ENCODE peak calls at places on chromosomes 13 and 19, in seven cellular contexts. C is right lobe of liver, O is BJ, F is IMR-90, Q is right atrium auricular region, P is NT2/D1, K is AG10803. Y is an unnamed sample.

GRCh38 chr19:33302175-33302973 is at the start of gene CEBPA:
- DNase-seq in C (peak), O (no peak), F (peak), Q (no peak), P (peak), K (peak), Y (peak)

GRCh38 chr13:39879286-39880035 is 224.0 kb downstream of the COG6 start:
- DNase-seq in C (no peak), O (no peak), F (no peak), Q (no peak), P (no peak), K (no peak), Y (no peak)

GRCh38 chr13:95896302-95896701 is 156.9 kb downstream of the UGGT2 start:
- DNase-seq in C (no peak), O (no peak), F (peak), Q (no peak), P (no peak), K (no peak), Y (no peak)

GRCh38 chr19:58479303-58479702 is 3.2 kb downstream of the ZNF446 start:
- DNase-seq in C (no peak), O (no peak), F (no peak), Q (no peak), P (no peak), K (no peak), Y (no peak)

GRCh38 chr13:44498969-44499368 is 77.2 kb downstream of the TSC22D1 start:
- DNase-seq in C (no peak), O (no peak), F (no peak), Q (no peak), P (no peak), K (peak), Y (no peak)

GRCh38 chr13:59452189-59452588 is 711.5 kb downstream of the DIAPH3 start:
- DNase-seq in C (no peak), O (no peak), F (no peak), Q (no peak), P (no peak), K (no peak), Y (no peak)

GRCh38 chr13:21997726-21998125 is 326.9 kb downstream of the FGF9 start:
- DNase-seq in C (no peak), O (no peak), F (no peak), Q (peak), P (no peak), K (no peak), Y (no peak)

GRCh38 chr19:8158411-8159074 is 9.2 kb upstream of the FBN3 start:
- DNase-seq in C (no peak), O (no peak), F (peak), Q (peak), P (peak), K (peak), Y (no peak)

GRCh38 chr19:58212336-58213074 is 16.2 kb upstream of the ZNF544 start:
- DNase-seq in C (no peak), O (no peak), F (no peak), Q (no peak), P (no peak), K (no peak), Y (no peak)

GRCh38 chr13:48728876-48729275 is 75.1 kb downstream of the CYSLTR2 start:
- DNase-seq in C (no peak), O (no peak), F (no peak), Q (no peak), P (no peak), K (no peak), Y (no peak)

GRCh38 chr13:92974905-92975429 is 251.6 kb upstream of the GPC6 start:
- DNase-seq in C (no peak), O (no peak), F (no peak), Q (no peak), P (no peak), K (no peak), Y (no peak)

GRCh38 chr19:13689050-13689449 is 75.3 kb upstream of the MRI1 start:
- DNase-seq in C (no peak), O (no peak), F (peak), Q (no peak), P (peak), K (peak), Y (no peak)

GRCh38 chr13:36297259-36297599 is 385 bp downstream of the CCDC169 start:
- DNase-seq in C (no peak), O (no peak), F (peak), Q (no peak), P (no peak), K (peak), Y (no peak)

GRCh38 chr19:2848625-2849024 is 7.3 kb downstream of the ZNF555 start:
- DNase-seq in C (no peak), O (peak), F (peak), Q (no peak), P (no peak), K (peak), Y (no peak)

GRCh38 chr13:113927661-113928581 is 46.0 kb downstream of the C13orf46 start:
- DNase-seq in C (no peak), O (peak), F (peak), Q (no peak), P (no peak), K (peak), Y (peak)

GRCh38 chr19:48168689-48169088 is 1.5 kb downstream of the LIG1 start:
- DNase-seq in C (no peak), O (no peak), F (no peak), Q (no peak), P (no peak), K (no peak), Y (no peak)

GRCh38 chr13:53781941-53782340 is 753.3 kb downstream of the OLFM4 start:
- DNase-seq in C (no peak), O (no peak), F (no peak), Q (no peak), P (no peak), K (no peak), Y (no peak)

GRCh38 chr13:104737713-104738112 is 1671.5 kb upstream of the SLC10A2 start:
- DNase-seq in C (no peak), O (no peak), F (no peak), Q (no peak), P (no peak), K (no peak), Y (no peak)

GRCh38 chr13:105732946-105733529 is 802.4 kb downstream of the EFNB2 start:
- DNase-seq in C (no peak), O (no peak), F (no peak), Q (no peak), P (no peak), K (no peak), Y (no peak)

GRCh38 chr19:49654581-49654980 is 11.1 kb downstream of the IRF3 start:
- DNase-seq in C (no peak), O (no peak), F (no peak), Q (no peak), P (no peak), K (no peak), Y (no peak)

GRCh38 chr13:98308525-98308911 is 131.4 kb upstream of the RNF113B start:
- DNase-seq in C (no peak), O (no peak), F (no peak), Q (no peak), P (no peak), K (no peak), Y (no peak)

GRCh38 chr13:105278797-105279425 is 1256.6 kb downstream of the EFNB2 start:
- DNase-seq in C (no peak), O (no peak), F (no peak), Q (no peak), P (peak), K (no peak), Y (no peak)

GRCh38 chr19:16702123-16702522 is 17.5 kb upstream of the NWD1 start:
- DNase-seq in C (peak), O (peak), F (peak), Q (peak), P (no peak), K (peak), Y (no peak)

GRCh38 chr13:46317120-46317519 is 69.9 kb downstream of the RUBCNL start:
- DNase-seq in C (no peak), O (no peak), F (no peak), Q (no peak), P (no peak), K (peak), Y (no peak)

GRCh38 chr13:41428155-41428554 is 29.2 kb upstream of the RGCC start:
- DNase-seq in C (no peak), O (no peak), F (no peak), Q (no peak), P (no peak), K (no peak), Y (no peak)

GRCh38 chr13:41426047-41426446 is 31.3 kb upstream of the RGCC start:
- DNase-seq in C (no peak), O (no peak), F (no peak), Q (no peak), P (no peak), K (no peak), Y (no peak)

GRCh38 chr13:41427700-41428099 is 29.6 kb upstream of the RGCC start:
- DNase-seq in C (no peak), O (no peak), F (no peak), Q (no peak), P (no peak), K (no peak), Y (no peak)
- H3K4me3 ChIP-seq in C (no peak), O (peak), F (no peak), Q (peak), P (no peak), K (peak), Y (peak)

DNA sequence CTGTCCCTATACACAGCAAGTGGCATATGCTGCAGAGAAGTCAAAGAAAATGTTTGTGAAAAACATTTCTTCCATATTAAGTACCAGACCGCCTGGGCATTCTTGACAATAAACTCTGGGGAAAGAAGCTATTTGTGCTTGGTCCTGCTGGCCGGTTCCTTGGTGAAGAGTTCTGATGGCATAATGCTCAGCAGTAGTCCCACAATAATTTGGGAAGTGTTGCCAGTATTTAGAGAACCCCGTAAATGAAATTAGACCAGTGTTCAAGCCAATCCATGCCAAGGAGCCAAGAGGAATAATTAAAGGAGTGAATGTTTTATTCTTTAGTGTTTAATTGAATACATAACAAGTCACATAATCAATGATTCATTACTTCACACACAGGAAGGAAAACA is 6.3 kb downstream of the KCTD12 start:
- DNase-seq in C (no peak), O (no peak), F (no peak), Q (no peak), P (no peak), K (no peak), Y (no peak)
- H3K4me3 ChIP-seq in C (no peak), O (no peak), F (no peak), Q (no peak), P (no peak), K (peak), Y (no peak)

GRCh38 chr19:44646049-44646416 is 2.3 kb downstream of the PVR start:
- DNase-seq in C (no peak), O (no peak), F (no peak), Q (no peak), P (no peak), K (no peak), Y (no peak)
- H3K4me3 ChIP-seq in C (peak), O (no peak), F (no peak), Q (no peak), P (no peak), K (no peak), Y (no peak)

GRCh38 chr19:37551123-37551993 is 43.2 kb downstream of the ZNF571 start:
- DNase-seq in C (peak), O (peak), F (peak), Q (no peak), P (peak), K (peak), Y (no peak)
- H3K4me3 ChIP-seq in C (no peak), O (peak), F (peak), Q (peak), P (peak), K (peak), Y (peak)

DNA sequence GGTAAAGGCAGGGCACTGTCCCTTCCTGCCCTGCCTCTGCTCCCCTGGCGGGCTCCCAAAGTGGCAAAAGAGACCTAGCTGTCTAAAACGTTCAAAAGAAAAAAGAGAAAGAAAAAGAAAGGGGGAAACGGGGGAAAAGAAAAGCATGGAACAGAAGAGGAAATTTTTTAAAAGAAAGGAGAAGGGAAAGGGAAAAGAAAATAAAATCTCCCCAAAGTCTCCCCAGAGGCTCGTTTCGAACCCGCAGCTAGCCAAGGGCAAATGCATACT is 37.0 kb upstream of the FLT1 start:
- DNase-seq in C (no peak), O (no peak), F (no peak), Q (no peak), P (no peak), K (no peak), Y (no peak)
- H3K4me3 ChIP-seq in C (no peak), O (peak), F (peak), Q (peak), P (peak), K (peak), Y (peak)

GRCh38 chr19:41914191-41914834 is 13.9 kb downstream of the ERFL start:
- DNase-seq in C (no peak), O (no peak), F (no peak), Q (no peak), P (no peak), K (no peak), Y (no peak)

GRCh38 chr19:41916033-41916424 is 12.2 kb downstream of the ERFL start:
- DNase-seq in C (no peak), O (no peak), F (no peak), Q (no peak), P (no peak), K (no peak), Y (no peak)

GRCh38 chr19:41913476-41914190 is 14.6 kb downstream of the ERFL start:
- DNase-seq in C (no peak), O (no peak), F (no peak), Q (no peak), P (no peak), K (no peak), Y (no peak)

GRCh38 chr19:41915248-41916032 is 12.8 kb downstream of the ERFL start:
- DNase-seq in C (no peak), O (no peak), F (no peak), Q (no peak), P (no peak), K (no peak), Y (no peak)

GRCh38 chr19:41914906-41915247 is 13.4 kb downstream of the ERFL start:
- DNase-seq in C (no peak), O (no peak), F (no peak), Q (no peak), P (no peak), K (no peak), Y (no peak)
- H3K4me3 ChIP-seq in C (no peak), O (no peak), F (no peak), Q (no peak), P (no peak), K (no peak), Y (no peak)

DNA sequence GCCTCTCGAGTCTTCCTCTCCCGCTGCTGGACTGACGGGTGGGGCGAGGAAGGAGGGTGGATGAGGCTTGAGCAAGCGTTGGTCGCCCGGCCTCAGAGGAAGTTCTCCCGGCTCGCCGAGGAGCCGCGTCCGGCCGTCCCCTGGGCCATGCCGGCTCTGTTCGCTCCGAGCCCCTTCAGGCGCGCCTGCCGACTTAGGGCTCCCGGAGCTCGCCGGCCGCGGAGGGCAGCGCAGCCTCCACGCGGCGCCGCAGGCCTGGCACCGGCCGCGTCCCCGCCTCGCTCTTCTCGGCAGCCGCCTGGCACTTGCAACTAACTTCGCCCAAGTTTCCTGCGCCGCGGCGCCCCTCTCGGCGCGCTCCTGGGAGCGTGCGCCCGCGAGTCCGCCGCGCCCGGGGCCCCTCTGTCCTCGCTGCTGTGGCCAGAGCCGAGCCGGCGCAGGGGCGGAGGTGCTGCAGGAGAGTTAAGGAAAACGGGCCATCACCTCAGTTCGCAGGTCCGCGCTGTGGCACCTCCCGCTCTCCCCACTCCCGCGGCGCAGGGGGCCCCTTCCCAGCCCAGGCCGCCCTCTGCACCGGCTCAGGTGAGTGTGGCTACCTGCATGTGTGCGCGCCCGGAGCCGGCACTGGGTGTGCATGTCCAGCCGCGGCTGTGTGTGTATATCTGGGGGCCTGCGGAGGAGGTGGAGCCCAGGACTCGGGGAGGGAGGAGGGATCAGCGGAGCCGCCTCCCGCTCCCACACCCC is 639 bp upstream of the SOX21 start:
- DNase-seq in C (peak), O (peak), F (peak), Q (no peak), P (no peak), K (peak), Y (no peak)
- H3K4me3 ChIP-seq in C (no peak), O (no peak), F (no peak), Q (peak), P (peak), K (no peak), Y (peak)

GRCh38 chr13:50128406-50129048 is 113.3 kb downstream of the KCNRG start:
- DNase-seq in C (no peak), O (no peak), F (no peak), Q (no peak), P (no peak), K (no peak), Y (no peak)
- H3K4me3 ChIP-seq in C (no peak), O (no peak), F (no peak), Q (no peak), P (no peak), K (no peak), Y (no peak)

GRCh38 chr13:33277946-33278345 is 7.6 kb downstream of the STARD13 start:
- DNase-seq in C (no peak), O (no peak), F (no peak), Q (no peak), P (no peak), K (peak), Y (no peak)
- H3K4me3 ChIP-seq in C (no peak), O (no peak), F (no peak), Q (no peak), P (no peak), K (no peak), Y (no peak)

GRCh38 chr19:6718741-6719539 is 1.5 kb downstream of the C3 start:
- DNase-seq in C (peak), O (no peak), F (no peak), Q (no peak), P (no peak), K (peak), Y (no peak)

GRCh38 chr19:6718111-6718740 is 2.2 kb downstream of the C3 start:
- DNase-seq in C (peak), O (no peak), F (no peak), Q (no peak), P (no peak), K (no peak), Y (no peak)

GRCh38 chr19:6717036-6717435 is 3.4 kb downstream of the C3 start:
- DNase-seq in C (peak), O (no peak), F (no peak), Q (no peak), P (no peak), K (no peak), Y (no peak)

GRCh38 chr19:6719540-6719861 is 949 bp downstream of the C3 start:
- DNase-seq in C (no peak), O (no peak), F (no peak), Q (no peak), P (no peak), K (no peak), Y (no peak)

GRCh38 chr19:6717441-6717971 is 2.9 kb downstream of the C3 start:
- DNase-seq in C (no peak), O (no peak), F (no peak), Q (no peak), P (no peak), K (peak), Y (no peak)
- H3K4me3 ChIP-seq in C (peak), O (no peak), F (no peak), Q (no peak), P (no peak), K (no peak), Y (no peak)